ENCODE peak calls at places on chromosomes 12 and 14, in eight cellular contexts. H, U, X, P, V, C, F and A are unnamed samples. For H3K4me1, the result is how much of the 10 kb centered on the place peaks cover.

GRCh38 chr14:95389471-95390011 is 69.8 kb upstream of the CLMN start:
- DNase-seq in F (no peak), P (no peak), C (peak), U (no peak), H (no peak), V (no peak), X (no peak), A (no peak)

GRCh38 chr12:128572311-128572810 is 251.4 kb downstream of the SLC15A4 start:
- DNase-seq in U (no peak), H (no peak), V (no peak), X (no peak), P (no peak), F (peak), C (no peak), A (no peak)

GRCh38 chr12:102374190-102374589 is 106.2 kb downstream of the IGF1 start:
- DNase-seq in P (no peak), V (no peak), C (no peak), H (no peak), X (no peak), F (no peak), U (no peak), A (no peak)

GRCh38 chr14:90398315-90398811 is 1.5 kb downstream of the CALM1 start:
- DNase-seq in F (peak), H (peak), X (peak), V (no peak), P (peak), U (no peak), C (peak), A (peak)

GRCh38 chr14:39492267-39492666 is 60.0 kb upstream of the FBXO33 start:
- DNase-seq in X (no peak), U (no peak), V (no peak), C (no peak), P (no peak), F (peak), H (no peak), A (peak)

GRCh38 chr14:87059060-87059827 is 933.7 kb downstream of the GALC start:
- DNase-seq in V (no peak), X (no peak), C (no peak), U (no peak), P (no peak), F (no peak), H (no peak), A (no peak)

GRCh38 chr12:32032205-32032810 is 73.1 kb downstream of the RESF1 start:
- DNase-seq in F (peak), V (no peak), U (no peak), C (no peak), H (no peak), P (no peak), X (no peak), A (peak)

GRCh38 chr14:102893452-102893851 is 29.0 kb upstream of the AMN start:
- DNase-seq in V (no peak), C (peak), U (no peak), X (no peak), P (no peak), F (no peak), H (no peak), A (no peak)

GRCh38 chr12:12428961-12429657 is 72.2 kb downstream of the BORCS5 start:
- DNase-seq in H (no peak), P (no peak), C (no peak), F (no peak), U (no peak), X (no peak), V (peak), A (no peak)

GRCh38 chr14:35879141-35879648 is 53.1 kb downstream of the BRMS1L start:
- DNase-seq in P (no peak), H (no peak), U (no peak), V (no peak), F (no peak), C (no peak), X (no peak), A (peak)

GRCh38 chr12:29157486-29157946 is 8.4 kb downstream of the FAR2 start:
- DNase-seq in X (no peak), V (no peak), P (no peak), C (no peak), U (no peak), F (no peak), H (no peak), A (no peak)

GRCh38 chr14:100246809-100247428 is 8.0 kb downstream of the YY1 start:
- DNase-seq in U (peak), C (no peak), X (no peak), H (peak), P (no peak), F (peak), V (no peak), A (peak)

GRCh38 chr12:8033153-8034044 is 883 bp downstream of the FOXJ2 start:
- DNase-seq in U (peak), P (peak), C (peak), V (no peak), F (peak), H (peak), X (peak), A (peak)

GRCh38 chr14:54475187-54475881 is 13.4 kb downstream of the GMFB start:
- DNase-seq in X (no peak), V (no peak), H (no peak), F (no peak), C (no peak), P (no peak), U (no peak), A (no peak)

GRCh38 chr14:67186789-67187188 is 2.5 kb upstream of the GARIN2 start:
- DNase-seq in F (no peak), X (no peak), C (no peak), V (no peak), H (no peak), U (no peak), P (no peak), A (no peak)

GRCh38 chr12:16563519-16563918 is 42.4 kb downstream of the LMO3 start:
- DNase-seq in C (no peak), F (no peak), P (no peak), H (no peak), X (no peak), V (no peak), U (no peak), A (no peak)

GRCh38 chr12:64583395-64584172 is 26.7 kb upstream of the RASSF3 start:
- DNase-seq in H (peak), C (no peak), X (no peak), P (no peak), V (no peak), U (no peak), F (no peak), A (no peak)

GRCh38 chr12:41514050-41514449 is 325.9 kb downstream of the PDZRN4 start:
- DNase-seq in X (no peak), U (no peak), P (no peak), H (no peak), V (no peak), F (no peak), C (no peak), A (no peak)

GRCh38 chr12:94973202-94973601 is 30.3 kb downstream of the NDUFA12 start:
- DNase-seq in U (no peak), P (no peak), V (no peak), H (no peak), C (no peak), X (no peak), F (no peak), A (peak)

GRCh38 chr12:5171701-5172100 is 128.0 kb downstream of the KCNA5 start:
- DNase-seq in C (no peak), F (peak), U (peak), P (no peak), V (no peak), H (peak), X (no peak), A (peak)

GRCh38 chr14:38791862-38792261 is 311.2 kb downstream of the SEC23A start:
- DNase-seq in X (no peak), V (no peak), F (peak), H (no peak), C (no peak), U (peak), P (no peak), A (no peak)

GRCh38 chr12:68791897-68792481 is 16.0 kb upstream of the MDM2 start:
- DNase-seq in C (no peak), V (no peak), X (no peak), P (no peak), U (no peak), F (no peak), H (no peak), A (no peak)

GRCh38 chr12:89059721-89060120 is 292.6 kb downstream of the DUSP6 start:
- DNase-seq in F (no peak), V (no peak), P (no peak), U (no peak), C (no peak), H (no peak), X (no peak), A (peak)
- H3K4me3 ChIP-seq in F (no peak), V (no peak), P (no peak), U (no peak), C (no peak), H (no peak), X (no peak), A (peak)

GRCh38 chr12:84911331-84912190 is 1.0 kb downstream of the SLC6A15 start:
- DNase-seq in C (peak), H (peak), U (peak), V (peak), P (no peak), X (peak), F (peak), A (peak)
- H3K27ac ChIP-seq in C (no peak), H (peak), U (peak), V (peak), P (no peak), X (no peak), F (peak), A (peak)

DNA sequence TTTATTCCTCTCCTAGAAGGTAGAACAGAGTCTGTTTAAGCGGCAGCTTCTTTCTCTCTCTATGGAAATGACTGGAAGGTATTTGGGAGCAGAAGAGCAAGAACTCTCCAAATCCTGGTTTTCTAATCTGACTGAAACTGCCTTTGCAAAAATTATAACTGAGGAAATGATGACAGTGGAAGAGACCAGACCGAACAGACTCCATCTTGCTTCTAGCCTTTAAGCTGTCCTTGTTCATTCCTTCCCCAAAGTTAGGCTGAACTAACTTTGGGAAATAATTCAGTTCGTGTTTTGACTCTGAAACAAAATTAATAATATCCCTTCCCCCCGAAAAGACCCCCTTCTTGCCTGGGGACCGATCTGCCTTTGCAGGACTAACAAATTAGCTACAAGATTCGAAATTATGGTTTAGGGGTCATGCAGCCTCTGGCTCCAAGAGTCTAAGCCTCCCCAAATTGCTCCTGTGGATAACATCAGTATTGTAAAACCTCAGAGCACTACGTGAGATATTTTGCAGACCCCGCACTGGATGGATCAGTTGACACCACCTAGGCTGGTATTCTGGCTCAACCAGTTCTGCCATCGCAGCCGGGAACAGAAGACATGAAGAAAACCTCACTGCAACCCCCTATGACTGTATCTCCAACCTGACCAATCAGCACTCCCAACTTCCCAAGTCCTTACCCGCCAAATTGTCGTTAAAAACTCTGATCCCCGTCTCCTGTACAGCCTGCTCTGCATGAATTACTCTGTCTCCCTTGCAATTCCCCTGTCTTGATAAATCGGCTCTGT is 14.1 kb downstream of the SELPLG start:
- DNase-seq in P (no peak), F (no peak), X (no peak), V (no peak), H (no peak), C (no peak), U (no peak), A (no peak)
- H3K4me1 ChIP-seq in P (under half), F (under half), X (under half), V (under half), H (under half), C (under half), U (under half), A (under half)

GRCh38 chr12:81085832-81086231 is 8.0 kb downstream of the ACSS3 start:
- DNase-seq in X (no peak), U (no peak), C (no peak), P (no peak), V (no peak), H (no peak), F (no peak), A (no peak)
- H3K4me3 ChIP-seq in X (no peak), U (no peak), C (no peak), P (no peak), V (no peak), H (no peak), F (no peak), A (no peak)

DNA sequence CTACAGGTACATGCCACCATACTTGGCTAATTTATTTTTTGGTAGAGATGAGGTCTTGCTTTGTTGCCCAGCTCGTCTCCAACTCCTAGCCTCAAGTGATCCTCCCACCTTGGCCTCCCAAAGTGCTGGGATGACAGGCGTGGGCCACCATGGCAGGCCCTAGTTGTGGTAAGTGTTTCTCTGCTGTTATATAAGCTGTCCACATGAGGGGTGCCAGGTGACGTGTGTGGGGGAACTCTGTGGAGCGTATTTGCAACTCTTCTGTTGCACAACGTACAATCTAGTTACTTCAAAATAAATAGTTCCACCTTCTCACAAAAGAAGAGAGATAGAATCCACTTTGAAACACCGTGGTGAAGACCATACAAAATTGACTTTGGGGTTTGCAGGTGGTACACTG is 125.1 kb downstream of the NCOR2 start:
- DNase-seq in U (no peak), H (no peak), F (no peak), P (no peak), C (peak), V (no peak), X (no peak), A (no peak)
- H3K27ac ChIP-seq in U (no peak), H (no peak), F (no peak), P (no peak), C (peak), V (peak), X (no peak), A (no peak)

GRCh38 chr12:92506460-92506859 is 196.3 kb upstream of the PLEKHG7 start:
- DNase-seq in X (no peak), H (no peak), V (no peak), P (no peak), C (no peak), F (peak), U (no peak), A (no peak)

GRCh38 chr12:92503029-92503931 is 199.5 kb upstream of the PLEKHG7 start:
- DNase-seq in C (no peak), U (no peak), P (no peak), F (no peak), X (no peak), V (no peak), H (no peak), A (peak)

GRCh38 chr12:92505373-92506340 is 197.1 kb upstream of the PLEKHG7 start:
- DNase-seq in C (peak), U (peak), H (peak), V (no peak), P (peak), X (peak), F (peak), A (peak)

GRCh38 chr12:92502417-92503028 is 200.3 kb upstream of the PLEKHG7 start:
- DNase-seq in P (no peak), U (no peak), V (no peak), X (no peak), C (no peak), H (no peak), F (peak), A (peak)

GRCh38 chr12:92503977-92504966 is 198.5 kb upstream of the PLEKHG7 start:
- DNase-seq in V (no peak), P (no peak), U (no peak), F (no peak), X (peak), C (peak), H (no peak), A (no peak)
- H3K4me1 ChIP-seq in V (under half), P (under half), U (under half), F (under half), X (under half), C (under half), H (under half), A (under half)